ENCODE peak calls at places on chromosome 2, in seven cellular contexts. Z is stimulated activated naive B cell treated with anti-CD40 and anti-IgM and Interleukin-4, amounts not matched to agents 10 μg/mL and 1 μg/mL and 100 μg/mL, for 72 hours; J is naive thymus-derived CD4-positive, alpha-beta T cell; G is central memory CD8-positive, alpha-beta T cell; U is activated B cell treated with CpG ODN at 0.5 μM for 24 hours; K is activated naive CD8-positive, alpha-beta T cell treated with anti-CD3 and anti-CD28 coated beads, Interleukin-2, amount 10 ng/mL, durations not matched to agents 7 days and 5 days; C is gastroesophageal sphincter. D is an unnamed sample.

GRCh38 chr2:229081411-229081810 is 189.7 kb downstream of the PID1 start:
- ATAC-seq in Z (no peak), G (no peak), C (no peak), J (no peak), U (no peak), K (no peak), D (no peak)

GRCh38 chr2:204834716-204835115 is 289.4 kb downstream of the PARD3B start:
- ATAC-seq in Z (no peak), K (no peak), G (no peak), C (no peak), J (no peak), U (no peak), D (no peak)

GRCh38 chr2:226215902-226216503 is 583.6 kb downstream of the IRS1 start:
- ATAC-seq in G (no peak), K (peak; percentile 79), C (no peak), Z (peak; percentile 94), U (peak; percentile 69), J (peak; percentile 77), D (peak; percentile 27)

GRCh38 chr2:238389985-238390682 is 36.6 kb upstream of the ASB1 start:
- ATAC-seq in G (no peak), U (no peak), K (no peak), J (no peak), Z (no peak), C (peak; percentile 88), D (no peak)

GRCh38 chr2:18614042-18614441 is 24.7 kb upstream of the NT5C1B start:
- ATAC-seq in Z (no peak), C (no peak), U (no peak), K (no peak), J (no peak), G (no peak), D (no peak)

GRCh38 chr2:156434461-156435291 is 1.5 kb upstream of the GPD2 start:
- ATAC-seq in K (no peak), J (peak; percentile 24), G (no peak), Z (no peak), C (no peak), U (no peak), D (no peak)

GRCh38 chr2:231593666-231594065 is 1.0 kb downstream of the TEX44 start:
- ATAC-seq in Z (no peak), U (no peak), G (no peak), K (no peak), C (no peak), J (no peak), D (no peak)

GRCh38 chr2:52775674-52776073 is 991.9 kb upstream of the CHAC2 start:
- ATAC-seq in J (no peak), C (no peak), Z (no peak), U (no peak), K (no peak), G (no peak), D (no peak)

GRCh38 chr2:160014227-160014626 is 48.2 kb downstream of the PLA2R1 start:
- ATAC-seq in G (no peak), U (no peak), J (no peak), Z (no peak), K (no peak), C (no peak), D (no peak)

GRCh38 chr2:173964565-173965371 is 405 bp downstream of the SP3 start:
- ATAC-seq in U (peak; percentile 38), Z (peak; percentile 33), G (peak; percentile 34), J (peak; percentile 60), K (peak; percentile 29), C (peak; percentile 68), D (peak; percentile 30)

GRCh38 chr2:172446524-172447063 is 19.2 kb downstream of the ITGA6 start:
- ATAC-seq in C (no peak), J (no peak), Z (no peak), G (peak; percentile 49), U (no peak), K (peak; percentile 50), D (peak; percentile 36)

GRCh38 chr2:189104926-189105325 is 74.6 kb downstream of the COL5A2 start:
- ATAC-seq in C (no peak), J (no peak), U (no peak), G (no peak), Z (no peak), K (no peak), D (no peak)

GRCh38 chr2:70926042-70926441 is 9.7 kb upstream of the ATP6V1B1 start:
- ATAC-seq in K (no peak), U (no peak), Z (no peak), C (no peak), G (no peak), J (no peak), D (no peak)

GRCh38 chr2:68292108-68292710 is 27.5 kb downstream of the CNRIP1 start:
- ATAC-seq in U (peak; percentile 49), Z (no peak), J (no peak), K (no peak), C (no peak), G (no peak), D (peak; percentile 43)

GRCh38 chr2:205762883-205763282 is 80.6 kb downstream of the NRP2 start:
- ATAC-seq in K (no peak), C (peak; percentile 12), Z (no peak), U (no peak), J (no peak), G (no peak), D (no peak)

GRCh38 chr2:165471349-165471975 is 2.0 kb downstream of the CSRNP3 start:
- ATAC-seq in C (no peak), K (no peak), Z (no peak), J (no peak), U (no peak), G (no peak), D (no peak)

GRCh38 chr2:43358688-43359201 is 132.3 kb upstream of the ZFP36L2 start:
- ATAC-seq in J (no peak), U (no peak), G (no peak), C (no peak), K (no peak), Z (no peak), D (no peak)

GRCh38 chr2:110863726-110864125 is 131.4 kb downstream of the ACOXL start:
- ATAC-seq in G (no peak), K (no peak), C (no peak), Z (no peak), J (no peak), U (no peak), D (no peak)

GRCh38 chr2:157172866-157173578 is 84.5 kb upstream of the GALNT5 start:
- ATAC-seq in C (no peak), J (no peak), K (no peak), U (no peak), Z (no peak), G (no peak), D (no peak)

GRCh38 chr2:118094503-118094902 is 6.2 kb downstream of the INSIG2 start:
- ATAC-seq in J (no peak), U (no peak), K (peak; percentile 47), Z (no peak), C (no peak), G (no peak), D (no peak)

GRCh38 chr2:196504788-196505187 is 134.7 kb upstream of the CCDC150 start:
- ATAC-seq in U (no peak), G (no peak), Z (no peak), C (no peak), K (no peak), J (no peak), D (no peak)

GRCh38 chr2:95158441-95158840 is 1.2 kb downstream of the ZNF514 start:
- ATAC-seq in G (no peak), J (no peak), U (no peak), K (no peak), C (no peak), Z (no peak), D (no peak)

GRCh38 chr2:136175868-136176267 is 57.9 kb upstream of the CXCR4 start:
- ATAC-seq in K (no peak), C (no peak), U (no peak), J (peak; percentile 12), Z (no peak), G (no peak), D (no peak)